ENCODE peak calls at places on chromosomes 12 and 14, in nine cellular contexts. One of them, this sample, is unnamed.

GRCh38 chr12:75977952-75978671 is 53.5 kb downstream of the PHLDA1 start:
- DNase-seq in NCI-H187 treated with DMSO at 0.1 percent for 48 hours: no peak
- DNase-seq in transverse colon: peak; percentile 75
- DNase-seq in AG09319: peak; percentile 99
- DNase-seq in caudate nucleus: no peak
- DNase-seq in endothelial cell: peak; percentile 50
- DNase-seq in stimulated activated CD4-positive, alpha-beta T cell treated with anti-CD3 and anti-CD28 coated beads, Interleukin-12 subunit alpha, Interleukin-12 subunit beta, amount 100 ng/mL, for 24 hours: peak; percentile 65
- DNase-seq in hepatocyte: peak; percentile 93
- DNase-seq in left cardiac atrium: peak; percentile 70
- DNase-seq in this sample: peak; percentile 100

GRCh38 chr12:79058342-79058741 is 193.8 kb downstream of the SYT1 start:
- DNase-seq in NCI-H187 treated with DMSO at 0.1 percent for 48 hours: no peak
- DNase-seq in transverse colon: no peak
- DNase-seq in AG09319: no peak
- DNase-seq in caudate nucleus: no peak
- DNase-seq in endothelial cell: no peak
- DNase-seq in stimulated activated CD4-positive, alpha-beta T cell treated with anti-CD3 and anti-CD28 coated beads, Interleukin-12 subunit alpha, Interleukin-12 subunit beta, amount 100 ng/mL, for 24 hours: no peak
- DNase-seq in hepatocyte: no peak
- DNase-seq in left cardiac atrium: no peak
- DNase-seq in this sample: peak; percentile 46

GRCh38 chr12:2589381-2589780 is 205.4 kb upstream of the FKBP4 start:
- DNase-seq in NCI-H187 treated with DMSO at 0.1 percent for 48 hours: no peak
- DNase-seq in transverse colon: no peak
- DNase-seq in AG09319: no peak
- DNase-seq in caudate nucleus: no peak
- DNase-seq in endothelial cell: no peak
- DNase-seq in stimulated activated CD4-positive, alpha-beta T cell treated with anti-CD3 and anti-CD28 coated beads, Interleukin-12 subunit alpha, Interleukin-12 subunit beta, amount 100 ng/mL, for 24 hours: no peak
- DNase-seq in hepatocyte: no peak
- DNase-seq in left cardiac atrium: no peak
- DNase-seq in this sample: no peak

GRCh38 chr12:24754690-24755638 is 193.9 kb downstream of the BCAT1 start:
- DNase-seq in NCI-H187 treated with DMSO at 0.1 percent for 48 hours: no peak
- DNase-seq in transverse colon: no peak
- DNase-seq in AG09319: peak; percentile 27
- DNase-seq in caudate nucleus: no peak
- DNase-seq in endothelial cell: no peak
- DNase-seq in stimulated activated CD4-positive, alpha-beta T cell treated with anti-CD3 and anti-CD28 coated beads, Interleukin-12 subunit alpha, Interleukin-12 subunit beta, amount 100 ng/mL, for 24 hours: no peak
- DNase-seq in hepatocyte: no peak
- DNase-seq in left cardiac atrium: no peak
- DNase-seq in this sample: peak; percentile 90

GRCh38 chr14:91327201-91327600 is 82.7 kb upstream of the GPR68 start:
- DNase-seq in NCI-H187 treated with DMSO at 0.1 percent for 48 hours: no peak
- DNase-seq in transverse colon: no peak
- DNase-seq in AG09319: no peak
- DNase-seq in caudate nucleus: no peak
- DNase-seq in endothelial cell: no peak
- DNase-seq in stimulated activated CD4-positive, alpha-beta T cell treated with anti-CD3 and anti-CD28 coated beads, Interleukin-12 subunit alpha, Interleukin-12 subunit beta, amount 100 ng/mL, for 24 hours: no peak
- DNase-seq in hepatocyte: no peak
- DNase-seq in left cardiac atrium: no peak
- DNase-seq in this sample: no peak

GRCh38 chr14:73097421-73097820 is 38.9 kb upstream of the PSEN1 start:
- DNase-seq in NCI-H187 treated with DMSO at 0.1 percent for 48 hours: no peak
- DNase-seq in transverse colon: no peak
- DNase-seq in AG09319: no peak
- DNase-seq in caudate nucleus: no peak
- DNase-seq in endothelial cell: no peak
- DNase-seq in stimulated activated CD4-positive, alpha-beta T cell treated with anti-CD3 and anti-CD28 coated beads, Interleukin-12 subunit alpha, Interleukin-12 subunit beta, amount 100 ng/mL, for 24 hours: no peak
- DNase-seq in hepatocyte: no peak
- DNase-seq in left cardiac atrium: no peak
- DNase-seq in this sample: peak; percentile 5

GRCh38 chr12:19971396-19971802 is 396.9 kb upstream of the PDE3A start:
- DNase-seq in NCI-H187 treated with DMSO at 0.1 percent for 48 hours: no peak
- DNase-seq in transverse colon: no peak
- DNase-seq in AG09319: no peak
- DNase-seq in caudate nucleus: no peak
- DNase-seq in endothelial cell: peak; percentile 7
- DNase-seq in stimulated activated CD4-positive, alpha-beta T cell treated with anti-CD3 and anti-CD28 coated beads, Interleukin-12 subunit alpha, Interleukin-12 subunit beta, amount 100 ng/mL, for 24 hours: no peak
- DNase-seq in hepatocyte: peak; percentile 79
- DNase-seq in left cardiac atrium: no peak
- DNase-seq in this sample: no peak

GRCh38 chr14:71574976-71575375 is 357.3 kb upstream of the RGS6 start:
- DNase-seq in NCI-H187 treated with DMSO at 0.1 percent for 48 hours: no peak
- DNase-seq in transverse colon: no peak
- DNase-seq in AG09319: peak; percentile 49
- DNase-seq in caudate nucleus: no peak
- DNase-seq in endothelial cell: no peak
- DNase-seq in stimulated activated CD4-positive, alpha-beta T cell treated with anti-CD3 and anti-CD28 coated beads, Interleukin-12 subunit alpha, Interleukin-12 subunit beta, amount 100 ng/mL, for 24 hours: no peak
- DNase-seq in hepatocyte: peak; percentile 44
- DNase-seq in left cardiac atrium: no peak
- DNase-seq in this sample: peak; percentile 92

GRCh38 chr14:36516719-36517241 is 3.3 kb downstream of the NKX2-1 start:
- DNase-seq in NCI-H187 treated with DMSO at 0.1 percent for 48 hours: no peak
- DNase-seq in transverse colon: no peak
- DNase-seq in AG09319: no peak
- DNase-seq in caudate nucleus: no peak
- DNase-seq in endothelial cell: no peak
- DNase-seq in stimulated activated CD4-positive, alpha-beta T cell treated with anti-CD3 and anti-CD28 coated beads, Interleukin-12 subunit alpha, Interleukin-12 subunit beta, amount 100 ng/mL, for 24 hours: no peak
- DNase-seq in hepatocyte: no peak
- DNase-seq in left cardiac atrium: no peak
- DNase-seq in this sample: no peak

GRCh38 chr14:91369628-91370445 is 47.8 kb downstream of the CCDC88C start:
- DNase-seq in NCI-H187 treated with DMSO at 0.1 percent for 48 hours: peak; percentile 98
- DNase-seq in transverse colon: no peak
- DNase-seq in AG09319: no peak
- DNase-seq in caudate nucleus: no peak
- DNase-seq in endothelial cell: no peak
- DNase-seq in stimulated activated CD4-positive, alpha-beta T cell treated with anti-CD3 and anti-CD28 coated beads, Interleukin-12 subunit alpha, Interleukin-12 subunit beta, amount 100 ng/mL, for 24 hours: no peak
- DNase-seq in hepatocyte: no peak
- DNase-seq in left cardiac atrium: no peak
- DNase-seq in this sample: no peak

GRCh38 chr12:80187660-80188090 is 88.3 kb downstream of the OTOGL start:
- DNase-seq in NCI-H187 treated with DMSO at 0.1 percent for 48 hours: no peak
- DNase-seq in transverse colon: no peak
- DNase-seq in AG09319: no peak
- DNase-seq in caudate nucleus: no peak
- DNase-seq in endothelial cell: no peak
- DNase-seq in stimulated activated CD4-positive, alpha-beta T cell treated with anti-CD3 and anti-CD28 coated beads, Interleukin-12 subunit alpha, Interleukin-12 subunit beta, amount 100 ng/mL, for 24 hours: no peak
- DNase-seq in hepatocyte: no peak
- DNase-seq in left cardiac atrium: peak; percentile 52
- DNase-seq in this sample: peak; percentile 41

GRCh38 chr14:83419420-83419819 is 1885.8 kb upstream of the SEL1L start:
- DNase-seq in NCI-H187 treated with DMSO at 0.1 percent for 48 hours: no peak
- DNase-seq in transverse colon: no peak
- DNase-seq in AG09319: no peak
- DNase-seq in caudate nucleus: no peak
- DNase-seq in endothelial cell: no peak
- DNase-seq in stimulated activated CD4-positive, alpha-beta T cell treated with anti-CD3 and anti-CD28 coated beads, Interleukin-12 subunit alpha, Interleukin-12 subunit beta, amount 100 ng/mL, for 24 hours: no peak
- DNase-seq in hepatocyte: no peak
- DNase-seq in left cardiac atrium: no peak
- DNase-seq in this sample: no peak

GRCh38 chr12:49355913-49356312 is 9.2 kb downstream of the DNAJC22 start:
- DNase-seq in NCI-H187 treated with DMSO at 0.1 percent for 48 hours: no peak
- DNase-seq in transverse colon: no peak
- DNase-seq in AG09319: no peak
- DNase-seq in caudate nucleus: no peak
- DNase-seq in endothelial cell: no peak
- DNase-seq in stimulated activated CD4-positive, alpha-beta T cell treated with anti-CD3 and anti-CD28 coated beads, Interleukin-12 subunit alpha, Interleukin-12 subunit beta, amount 100 ng/mL, for 24 hours: no peak
- DNase-seq in hepatocyte: no peak
- DNase-seq in left cardiac atrium: no peak
- DNase-seq in this sample: no peak

GRCh38 chr12:76024102-76024781 is 7.3 kb downstream of the PHLDA1 start:
- DNase-seq in NCI-H187 treated with DMSO at 0.1 percent for 48 hours: no peak
- DNase-seq in transverse colon: no peak
- DNase-seq in AG09319: no peak
- DNase-seq in caudate nucleus: no peak
- DNase-seq in endothelial cell: no peak
- DNase-seq in stimulated activated CD4-positive, alpha-beta T cell treated with anti-CD3 and anti-CD28 coated beads, Interleukin-12 subunit alpha, Interleukin-12 subunit beta, amount 100 ng/mL, for 24 hours: no peak
- DNase-seq in hepatocyte: no peak
- DNase-seq in left cardiac atrium: no peak
- DNase-seq in this sample: peak; percentile 56

GRCh38 chr12:27217590-27217989 is 26.5 kb upstream of the STK38L start:
- DNase-seq in NCI-H187 treated with DMSO at 0.1 percent for 48 hours: no peak
- DNase-seq in transverse colon: no peak
- DNase-seq in AG09319: no peak
- DNase-seq in caudate nucleus: no peak
- DNase-seq in endothelial cell: no peak
- DNase-seq in stimulated activated CD4-positive, alpha-beta T cell treated with anti-CD3 and anti-CD28 coated beads, Interleukin-12 subunit alpha, Interleukin-12 subunit beta, amount 100 ng/mL, for 24 hours: no peak
- DNase-seq in hepatocyte: no peak
- DNase-seq in left cardiac atrium: no peak
- DNase-seq in this sample: no peak

GRCh38 chr12:107092669-107093546 is 441 bp downstream of the CRY1 start:
- DNase-seq in NCI-H187 treated with DMSO at 0.1 percent for 48 hours: no peak
- DNase-seq in transverse colon: peak; percentile 47
- DNase-seq in AG09319: no peak
- DNase-seq in caudate nucleus: no peak
- DNase-seq in endothelial cell: peak; percentile 50
- DNase-seq in stimulated activated CD4-positive, alpha-beta T cell treated with anti-CD3 and anti-CD28 coated beads, Interleukin-12 subunit alpha, Interleukin-12 subunit beta, amount 100 ng/mL, for 24 hours: peak; percentile 48
- DNase-seq in hepatocyte: peak; percentile 62
- DNase-seq in left cardiac atrium: no peak
- DNase-seq in this sample: no peak

GRCh38 chr14:89702151-89702936 is 252.2 kb downstream of the EFCAB11 start:
- DNase-seq in NCI-H187 treated with DMSO at 0.1 percent for 48 hours: no peak
- DNase-seq in transverse colon: peak; percentile 22
- DNase-seq in AG09319: peak; percentile 49
- DNase-seq in caudate nucleus: no peak
- DNase-seq in endothelial cell: no peak
- DNase-seq in stimulated activated CD4-positive, alpha-beta T cell treated with anti-CD3 and anti-CD28 coated beads, Interleukin-12 subunit alpha, Interleukin-12 subunit beta, amount 100 ng/mL, for 24 hours: no peak
- DNase-seq in hepatocyte: peak; percentile 30
- DNase-seq in left cardiac atrium: peak; percentile 37
- DNase-seq in this sample: peak; percentile 67

GRCh38 chr12:95262808-95263207 is 45.2 kb downstream of the VEZT start:
- DNase-seq in NCI-H187 treated with DMSO at 0.1 percent for 48 hours: no peak
- DNase-seq in transverse colon: no peak
- DNase-seq in AG09319: no peak
- DNase-seq in caudate nucleus: no peak
- DNase-seq in endothelial cell: peak; percentile 49
- DNase-seq in stimulated activated CD4-positive, alpha-beta T cell treated with anti-CD3 and anti-CD28 coated beads, Interleukin-12 subunit alpha, Interleukin-12 subunit beta, amount 100 ng/mL, for 24 hours: no peak
- DNase-seq in hepatocyte: no peak
- DNase-seq in left cardiac atrium: no peak
- DNase-seq in this sample: peak; percentile 14

GRCh38 chr12:34599530-34600513 is 577.5 kb downstream of the ALG10 start:
- DNase-seq in NCI-H187 treated with DMSO at 0.1 percent for 48 hours: no peak
- DNase-seq in transverse colon: no peak
- DNase-seq in AG09319: no peak
- DNase-seq in caudate nucleus: no peak
- DNase-seq in endothelial cell: no peak
- DNase-seq in stimulated activated CD4-positive, alpha-beta T cell treated with anti-CD3 and anti-CD28 coated beads, Interleukin-12 subunit alpha, Interleukin-12 subunit beta, amount 100 ng/mL, for 24 hours: no peak
- DNase-seq in hepatocyte: no peak
- DNase-seq in left cardiac atrium: no peak
- DNase-seq in this sample: no peak

GRCh38 chr12:105922670-105923102 is 216.1 kb downstream of the NUAK1 start:
- DNase-seq in NCI-H187 treated with DMSO at 0.1 percent for 48 hours: no peak
- DNase-seq in transverse colon: no peak
- DNase-seq in AG09319: no peak
- DNase-seq in caudate nucleus: no peak
- DNase-seq in endothelial cell: no peak
- DNase-seq in stimulated activated CD4-positive, alpha-beta T cell treated with anti-CD3 and anti-CD28 coated beads, Interleukin-12 subunit alpha, Interleukin-12 subunit beta, amount 100 ng/mL, for 24 hours: no peak
- DNase-seq in hepatocyte: no peak
- DNase-seq in left cardiac atrium: no peak
- DNase-seq in this sample: peak; percentile 91

GRCh38 chr14:76997257-76997970 is 31.1 kb downstream of the IRF2BPL start:
- DNase-seq in NCI-H187 treated with DMSO at 0.1 percent for 48 hours: no peak
- DNase-seq in transverse colon: no peak
- DNase-seq in AG09319: no peak
- DNase-seq in caudate nucleus: no peak
- DNase-seq in endothelial cell: no peak
- DNase-seq in stimulated activated CD4-positive, alpha-beta T cell treated with anti-CD3 and anti-CD28 coated beads, Interleukin-12 subunit alpha, Interleukin-12 subunit beta, amount 100 ng/mL, for 24 hours: no peak
- DNase-seq in hepatocyte: no peak
- DNase-seq in left cardiac atrium: no peak
- DNase-seq in this sample: peak; percentile 32

This sample was measured in IMR-90.